ENCODE peak calls at places on chromosomes 13 and 19, in ten cellular contexts. One of them, this sample, is unnamed.

GRCh38 chr19:41328818-41329220 is 18.8 kb downstream of the CCDC97 start:
- DNase-seq in NCI-H345: no peak
- DNase-seq in OCI-LY7: no peak
- DNase-seq in COR-L47: no peak
- DNase-seq in spleen: no peak
- DNase-seq in stimulated activated CD8-positive, alpha-beta memory T cell treated with anti-CD3 and anti-CD28 coated beads, Interleukin-4, amount 100 ng/mL, for 24 hours: no peak
- DNase-seq in stimulated activated CD4-positive, alpha-beta T cell treated with anti-CD3 and anti-CD28 coated beads, Interleukin-2, amount 100 ng/mL, for 48 hours: no peak
- DNase-seq in Right ventricle myocardium superior: no peak
- DNase-seq in EH: no peak
- DNase-seq in LoVo: no peak
- DNase-seq in this sample: no peak

GRCh38 chr13:27117158-27117557 is 54.5 kb downstream of the USP12 start:
- DNase-seq in NCI-H345: no peak
- DNase-seq in OCI-LY7: no peak
- DNase-seq in COR-L47: no peak
- DNase-seq in spleen: no peak
- DNase-seq in stimulated activated CD8-positive, alpha-beta memory T cell treated with anti-CD3 and anti-CD28 coated beads, Interleukin-4, amount 100 ng/mL, for 24 hours: no peak
- DNase-seq in stimulated activated CD4-positive, alpha-beta T cell treated with anti-CD3 and anti-CD28 coated beads, Interleukin-2, amount 100 ng/mL, for 48 hours: no peak
- DNase-seq in Right ventricle myocardium superior: no peak
- DNase-seq in EH: peak
- DNase-seq in LoVo: no peak
- DNase-seq in this sample: no peak

GRCh38 chr13:31035162-31035951 is 102.9 kb downstream of the TEX26 start:
- DNase-seq in NCI-H345: no peak
- DNase-seq in OCI-LY7: no peak
- DNase-seq in COR-L47: no peak
- DNase-seq in spleen: no peak
- DNase-seq in stimulated activated CD8-positive, alpha-beta memory T cell treated with anti-CD3 and anti-CD28 coated beads, Interleukin-4, amount 100 ng/mL, for 24 hours: no peak
- DNase-seq in stimulated activated CD4-positive, alpha-beta T cell treated with anti-CD3 and anti-CD28 coated beads, Interleukin-2, amount 100 ng/mL, for 48 hours: no peak
- DNase-seq in Right ventricle myocardium superior: no peak
- DNase-seq in EH: peak
- DNase-seq in LoVo: no peak
- DNase-seq in this sample: no peak

GRCh38 chr13:113898391-113898790 is 34.5 kb upstream of the GAS6 start:
- DNase-seq in NCI-H345: no peak
- DNase-seq in OCI-LY7: no peak
- DNase-seq in COR-L47: no peak
- DNase-seq in spleen: no peak
- DNase-seq in stimulated activated CD8-positive, alpha-beta memory T cell treated with anti-CD3 and anti-CD28 coated beads, Interleukin-4, amount 100 ng/mL, for 24 hours: no peak
- DNase-seq in stimulated activated CD4-positive, alpha-beta T cell treated with anti-CD3 and anti-CD28 coated beads, Interleukin-2, amount 100 ng/mL, for 48 hours: no peak
- DNase-seq in Right ventricle myocardium superior: no peak
- DNase-seq in EH: no peak
- DNase-seq in LoVo: no peak
- DNase-seq in this sample: no peak

GRCh38 chr13:69947577-69947976 is 160.0 kb upstream of the ATXN8OS start:
- DNase-seq in NCI-H345: no peak
- DNase-seq in OCI-LY7: no peak
- DNase-seq in COR-L47: no peak
- DNase-seq in spleen: no peak
- DNase-seq in stimulated activated CD8-positive, alpha-beta memory T cell treated with anti-CD3 and anti-CD28 coated beads, Interleukin-4, amount 100 ng/mL, for 24 hours: no peak
- DNase-seq in stimulated activated CD4-positive, alpha-beta T cell treated with anti-CD3 and anti-CD28 coated beads, Interleukin-2, amount 100 ng/mL, for 48 hours: no peak
- DNase-seq in Right ventricle myocardium superior: no peak
- DNase-seq in EH: no peak
- DNase-seq in LoVo: no peak
- DNase-seq in this sample: no peak

GRCh38 chr13:29707876-29708543 is 112.5 kb upstream of the SLC7A1 start:
- DNase-seq in NCI-H345: no peak
- DNase-seq in OCI-LY7: peak
- DNase-seq in COR-L47: peak
- DNase-seq in spleen: no peak
- DNase-seq in stimulated activated CD8-positive, alpha-beta memory T cell treated with anti-CD3 and anti-CD28 coated beads, Interleukin-4, amount 100 ng/mL, for 24 hours: peak
- DNase-seq in stimulated activated CD4-positive, alpha-beta T cell treated with anti-CD3 and anti-CD28 coated beads, Interleukin-2, amount 100 ng/mL, for 48 hours: peak
- DNase-seq in Right ventricle myocardium superior: peak
- DNase-seq in EH: peak
- DNase-seq in LoVo: no peak
- DNase-seq in this sample: peak

GRCh38 chr19:48965033-48965805 is at the start of gene FTL:
- DNase-seq in NCI-H345: peak
- DNase-seq in OCI-LY7: peak
- DNase-seq in COR-L47: peak
- DNase-seq in spleen: peak
- DNase-seq in stimulated activated CD8-positive, alpha-beta memory T cell treated with anti-CD3 and anti-CD28 coated beads, Interleukin-4, amount 100 ng/mL, for 24 hours: peak
- DNase-seq in stimulated activated CD4-positive, alpha-beta T cell treated with anti-CD3 and anti-CD28 coated beads, Interleukin-2, amount 100 ng/mL, for 48 hours: peak
- DNase-seq in Right ventricle myocardium superior: peak
- DNase-seq in EH: peak
- DNase-seq in LoVo: peak
- DNase-seq in this sample: peak

GRCh38 chr13:72781461-72782439 is at the start of the genes DIS3 and PIBF1:
- DNase-seq in NCI-H345: peak
- DNase-seq in OCI-LY7: peak
- DNase-seq in COR-L47: peak
- DNase-seq in spleen: peak
- DNase-seq in stimulated activated CD8-positive, alpha-beta memory T cell treated with anti-CD3 and anti-CD28 coated beads, Interleukin-4, amount 100 ng/mL, for 24 hours: peak
- DNase-seq in stimulated activated CD4-positive, alpha-beta T cell treated with anti-CD3 and anti-CD28 coated beads, Interleukin-2, amount 100 ng/mL, for 48 hours: peak
- DNase-seq in Right ventricle myocardium superior: peak
- DNase-seq in EH: peak
- DNase-seq in LoVo: peak
- DNase-seq in this sample: peak

GRCh38 chr13:74751739-74752138 is 617.5 kb upstream of the KLF12 start:
- DNase-seq in NCI-H345: peak
- DNase-seq in OCI-LY7: no peak
- DNase-seq in COR-L47: peak
- DNase-seq in spleen: no peak
- DNase-seq in stimulated activated CD8-positive, alpha-beta memory T cell treated with anti-CD3 and anti-CD28 coated beads, Interleukin-4, amount 100 ng/mL, for 24 hours: no peak
- DNase-seq in stimulated activated CD4-positive, alpha-beta T cell treated with anti-CD3 and anti-CD28 coated beads, Interleukin-2, amount 100 ng/mL, for 48 hours: no peak
- DNase-seq in Right ventricle myocardium superior: no peak
- DNase-seq in EH: no peak
- DNase-seq in LoVo: no peak
- DNase-seq in this sample: no peak

GRCh38 chr13:30341815-30342570 is 34.6 kb upstream of the KATNAL1 start:
- DNase-seq in NCI-H345: peak
- DNase-seq in OCI-LY7: no peak
- DNase-seq in COR-L47: no peak
- DNase-seq in spleen: no peak
- DNase-seq in stimulated activated CD8-positive, alpha-beta memory T cell treated with anti-CD3 and anti-CD28 coated beads, Interleukin-4, amount 100 ng/mL, for 24 hours: no peak
- DNase-seq in stimulated activated CD4-positive, alpha-beta T cell treated with anti-CD3 and anti-CD28 coated beads, Interleukin-2, amount 100 ng/mL, for 48 hours: no peak
- DNase-seq in Right ventricle myocardium superior: peak
- DNase-seq in EH: peak
- DNase-seq in LoVo: peak
- DNase-seq in this sample: no peak